ENCODE peak calls at places on chromosomes 5 and 9, in seven cellular contexts. J is stimulated activated CD4-positive, alpha-beta T cell treated with anti-CD3 and anti-CD28 coated beads, Interleukin-12 subunit alpha, Interleukin-12 subunit beta, amount 100 ng/mL, for 4 hours; E is AG08396; V is NCI-H1092; Y is cardiac muscle cell; H is hepatic stellate cell; M is activated T-helper 9 cell treated with anti-CD3 and anti-CD28 coated beads, Interleukin-2, amount 50 U/mL, for 16 hours. I is an unnamed sample.
A peak's percentile ranks its signal among the peaks of the same experiment; 100 is the strongest.

GRCh38 chr5:156042726-156043125 is 284.2 kb upstream of the SGCD start:
- DNase-seq in E (no peak), M (no peak), V (no peak), J (no peak), H (no peak), Y (no peak), I (no peak)

GRCh38 chr5:145531038-145531734 is 304.0 kb downstream of the PRELID2 start:
- DNase-seq in H (peak; percentile 24), V (no peak), M (no peak), J (no peak), Y (no peak), E (peak; percentile 31), I (no peak)

GRCh38 chr5:147413266-147413665 is 96.6 kb downstream of the DPYSL3 start:
- DNase-seq in Y (no peak), M (no peak), H (no peak), V (no peak), J (no peak), E (no peak), I (no peak)

GRCh38 chr5:133926489-133926878 is 41.9 kb downstream of the C5orf15 start:
- DNase-seq in M (no peak), E (no peak), J (no peak), Y (no peak), H (no peak), V (no peak), I (no peak)

GRCh38 chr5:100790170-100790665 is 112.9 kb downstream of the ST8SIA4 start:
- DNase-seq in V (no peak), M (no peak), J (no peak), Y (peak; percentile 35), H (no peak), E (no peak), I (peak; percentile 18)

GRCh38 chr5:120256376-120256775 is 207.7 kb upstream of the PRR16 start:
- DNase-seq in M (no peak), H (no peak), E (no peak), Y (no peak), J (no peak), V (no peak), I (no peak)

GRCh38 chr9:7827792-7828191 is 28.2 kb upstream of the DMAC1 start:
- DNase-seq in J (no peak), Y (peak; percentile 6), E (no peak), M (no peak), H (no peak), V (no peak), I (no peak)

GRCh38 chr9:120368799-120369198 is 211.2 kb downstream of the CDK5RAP2 start:
- DNase-seq in Y (no peak), E (no peak), V (no peak), J (no peak), M (no peak), H (no peak), I (no peak)

GRCh38 chr9:107358867-107359440 is 75.9 kb downstream of the RAD23B start:
- DNase-seq in Y (no peak), V (peak; percentile 45), J (no peak), H (no peak), M (no peak), E (no peak), I (no peak)

GRCh38 chr5:665541-665955 is 27.6 kb downstream of the TPPP start:
- DNase-seq in V (no peak), H (no peak), J (no peak), M (no peak), E (no peak), Y (no peak), I (no peak)

GRCh38 chr5:123865641-123866040 is 353.7 kb downstream of the CSNK1G3 start:
- DNase-seq in J (no peak), V (no peak), E (no peak), Y (no peak), M (no peak), H (no peak), I (no peak)

GRCh38 chr9:19618816-19619215 is 170.0 kb downstream of the SLC24A2 start:
- DNase-seq in J (no peak), Y (no peak), E (no peak), H (no peak), V (peak; percentile 59), M (no peak), I (no peak)

GRCh38 chr9:75667155-75667554 is 223.3 kb upstream of the PCSK5 start:
- DNase-seq in M (no peak), E (no peak), Y (no peak), V (no peak), H (no peak), J (no peak), I (no peak)

GRCh38 chr5:96254980-96255681 is 177.9 kb downstream of the PCSK1 start:
- DNase-seq in E (peak; percentile 56), J (no peak), H (no peak), M (no peak), V (no peak), Y (no peak), I (no peak)

GRCh38 chr9:127896395-127897193 is 2.8 kb downstream of the ST6GALNAC6 start:
- DNase-seq in E (no peak), J (no peak), H (no peak), V (no peak), M (no peak), Y (no peak), I (no peak)

GRCh38 chr9:86328153-86328552 is 26.1 kb downstream of the TUT7 start:
- DNase-seq in E (no peak), Y (no peak), V (no peak), J (no peak), M (no peak), H (no peak), I (no peak)

GRCh38 chr5:68457298-68457697 is 241.7 kb downstream of the PIK3R1 start:
- DNase-seq in J (no peak), M (no peak), E (no peak), H (no peak), V (no peak), Y (no peak), I (no peak)

GRCh38 chr5:11494340-11494739 is 409.9 kb downstream of the CTNND2 start:
- DNase-seq in J (no peak), E (no peak), V (no peak), Y (no peak), M (no peak), H (no peak), I (no peak)

GRCh38 chr5:179890751-179891682 is 16.7 kb downstream of the TBC1D9B start:
- DNase-seq in H (no peak), Y (no peak), M (no peak), J (no peak), V (no peak), E (no peak), I (no peak)

I was measured in erythroblast.